ENCODE peak calls at places on chromosomes 5 and 9, in six cellular contexts. X is cerebellum; E is activated naive CD8-positive, alpha-beta T cell treated with anti-CD3 and anti-CD28 coated beads, Interleukin-2, amount 10 ng/mL, durations not matched to agents 7 days and 5 days; M is non-pigmented ciliary epithelial cell; K is GM23248; P is RPMI7951. O is an unnamed sample.

GRCh38 chr9:70625078-70625477 is 210.6 kb upstream of the KLF9 start:
- DNase-seq in X (no peak), E (no peak), M (no peak), K (no peak), P (no peak), O (no peak)

GRCh38 chr5:121171834-121172233 is 679.8 kb upstream of the FTMT start:
- DNase-seq in X (no peak), E (no peak), M (no peak), K (peak; percentile 23), P (no peak), O (no peak)

GRCh38 chr5:21654-22233 is 70.2 kb upstream of the PLEKHG4B start:
- DNase-seq in X (no peak), E (no peak), M (no peak), K (peak; percentile 51), P (peak; percentile 49), O (peak; percentile 34)

GRCh38 chr9:113915817-113916474 is 39.8 kb downstream of the ZNF618 start:
- DNase-seq in X (no peak), E (no peak), M (no peak), K (no peak), P (no peak), O (no peak)

GRCh38 chr5:173736923-173737412 is 120.5 kb upstream of the BOD1 start:
- DNase-seq in X (no peak), E (no peak), M (no peak), K (no peak), P (no peak), O (no peak)

GRCh38 chr9:86097510-86098224 is 1.7 kb downstream of the GOLM1 start:
- DNase-seq in X (no peak), E (no peak), M (no peak), K (no peak), P (no peak), O (no peak)

GRCh38 chr9:131641618-131642495 is 96.5 kb downstream of the PRRT1B start:
- DNase-seq in X (no peak), E (no peak), M (no peak), K (no peak), P (peak; percentile 15), O (no peak)

GRCh38 chr5:65986050-65986451 is 59.7 kb downstream of the ERBIN start:
- DNase-seq in X (no peak), E (no peak), M (peak; percentile 36), K (peak; percentile 70), P (peak; percentile 17), O (peak; percentile 20)

GRCh38 chr5:130471-131175 is 38.7 kb downstream of the PLEKHG4B start:
- DNase-seq in X (no peak), E (no peak), M (peak; percentile 63), K (peak; percentile 63), P (no peak), O (peak; percentile 24)

GRCh38 chr5:15092801-15093200 is 221.2 kb upstream of the ANKH start:
- DNase-seq in X (no peak), E (no peak), M (no peak), K (no peak), P (no peak), O (no peak)

O was measured in LHCN-M2.